ENCODE peak calls at places on chromosomes 1 and 21, in seven cellular contexts. I, A, U, D, F, O and Y are unnamed samples.

GRCh38 chr21:42495765-42496119 is 282 bp downstream of the RSPH1 start:
- DNase-seq in I (no peak), A (no peak), U (no peak), D (peak), F (no peak), O (no peak), Y (no peak)

GRCh38 chr1:179141592-179142244 is 59.8 kb downstream of the TOR3A start:
- DNase-seq in I (no peak), A (peak), U (no peak), D (peak), F (no peak), O (no peak), Y (no peak)

GRCh38 chr1:7672864-7673263 is 98.2 kb upstream of the VAMP3 start:
- DNase-seq in I (no peak), A (no peak), U (no peak), D (no peak), F (no peak), O (no peak), Y (no peak)

GRCh38 chr1:238088891-238089290 is 198.2 kb upstream of the ZP4 start:
- DNase-seq in I (no peak), A (no peak), U (no peak), D (peak), F (no peak), O (no peak), Y (no peak)

GRCh38 chr1:209403921-209404320 is 179.6 kb upstream of the CAMK1G start:
- DNase-seq in I (no peak), A (peak), U (no peak), D (peak), F (no peak), O (no peak), Y (no peak)

GRCh38 chr1:245201827-245202226 is 47.0 kb downstream of the KIF26B start:
- DNase-seq in I (no peak), A (no peak), U (no peak), D (no peak), F (no peak), O (no peak), Y (no peak)

GRCh38 chr1:54135436-54136120 is 17.2 kb downstream of the CDCP2 start:
- DNase-seq in I (no peak), A (no peak), U (no peak), D (no peak), F (no peak), O (no peak), Y (no peak)

GRCh38 chr1:36109041-36109679 is 15.9 kb downstream of the COL8A2 start:
- DNase-seq in I (no peak), A (peak), U (no peak), D (peak), F (no peak), O (no peak), Y (no peak)

GRCh38 chr1:169381162-169381561 is 13.2 kb downstream of the BLZF1 start:
- DNase-seq in I (no peak), A (no peak), U (no peak), D (no peak), F (no peak), O (no peak), Y (no peak)

GRCh38 chr1:157457279-157457678 is 95.0 kb downstream of the FCRL5 start:
- DNase-seq in I (no peak), A (no peak), U (no peak), D (no peak), F (no peak), O (no peak), Y (no peak)

GRCh38 chr1:14634497-14634896 is 36.0 kb downstream of the KAZN start:
- DNase-seq in I (no peak), A (no peak), U (no peak), D (no peak), F (no peak), O (no peak), Y (no peak)

GRCh38 chr1:46809071-46809470 is 10.2 kb downstream of the CYP4B1 start:
- DNase-seq in I (no peak), A (no peak), U (no peak), D (no peak), F (no peak), O (no peak), Y (no peak)

GRCh38 chr1:99481391-99481996 is 164.4 kb upstream of the PALMD start:
- DNase-seq in I (peak), A (peak), U (peak), D (peak), F (no peak), O (no peak), Y (no peak)

GRCh38 chr21:38255718-38256117 is 1.1 kb upstream of the KCNJ15 start:
- DNase-seq in I (no peak), A (no peak), U (no peak), D (no peak), F (no peak), O (no peak), Y (no peak)

GRCh38 chr1:85372683-85373446 is 92.1 kb downstream of the DDAH1 start:
- DNase-seq in I (no peak), A (no peak), U (peak), D (peak), F (no peak), O (no peak), Y (no peak)

GRCh38 chr1:24908591-24909259 is 21.4 kb downstream of the RUNX3 start:
- DNase-seq in I (no peak), A (no peak), U (no peak), D (no peak), F (no peak), O (no peak), Y (no peak)

GRCh38 chr1:163066686-163067085 is 2.5 kb upstream of the RGS4 start:
- DNase-seq in I (no peak), A (no peak), U (no peak), D (no peak), F (no peak), O (no peak), Y (no peak)

GRCh38 chr1:159055181-159055621 is 21.4 kb downstream of the AIM2 start:
- DNase-seq in I (no peak), A (peak), U (no peak), D (peak), F (no peak), O (peak), Y (no peak)

GRCh38 chr1:53362851-53363642 is 35.2 kb upstream of the LRP8 start:
- DNase-seq in I (no peak), A (no peak), U (no peak), D (no peak), F (no peak), O (no peak), Y (no peak)

GRCh38 chr1:162117039-162117816 is 47.7 kb downstream of the NOS1AP start:
- DNase-seq in I (no peak), A (no peak), U (no peak), D (no peak), F (no peak), O (no peak), Y (no peak)

GRCh38 chr1:240508950-240509349 is 103.0 kb downstream of the GREM2 start:
- DNase-seq in I (no peak), A (no peak), U (no peak), D (no peak), F (no peak), O (no peak), Y (no peak)

GRCh38 chr1:235942625-235942934 is 75.9 kb upstream of the LYST start:
- DNase-seq in I (no peak), A (no peak), U (no peak), D (no peak), F (no peak), O (no peak), Y (no peak)

GRCh38 chr21:32387151-32387550 is 5.7 kb downstream of the URB1 start:
- DNase-seq in I (no peak), A (no peak), U (no peak), D (no peak), F (no peak), O (no peak), Y (no peak)

GRCh38 chr21:43827015-43827611 is 37.7 kb downstream of the RRP1 start:
- DNase-seq in I (no peak), A (peak), U (peak), D (no peak), F (peak), O (no peak), Y (no peak)

GRCh38 chr1:226649780-226650179 is 89.3 kb downstream of the ITPKB start:
- DNase-seq in I (no peak), A (no peak), U (no peak), D (no peak), F (peak), O (no peak), Y (no peak)

GRCh38 chr1:225460737-225461532 is 33.1 kb upstream of the LBR start:
- DNase-seq in I (no peak), A (no peak), U (no peak), D (no peak), F (no peak), O (no peak), Y (no peak)

GRCh38 chr21:42171091-42172053 is 47.6 kb upstream of the ABCG1 start:
- DNase-seq in I (peak), A (peak), U (no peak), D (peak), F (peak), O (peak), Y (no peak)

GRCh38 chr1:219324629-219325367 is 151.1 kb downstream of the LYPLAL1 start:
- DNase-seq in I (no peak), A (peak), U (no peak), D (peak), F (no peak), O (peak), Y (no peak)

GRCh38 chr1:119674110-119674509 is 26.0 kb upstream of the ZNF697 start:
- DNase-seq in I (no peak), A (peak), U (no peak), D (peak), F (no peak), O (peak), Y (no peak)

GRCh38 chr1:157580179-157580827 is 17.6 kb downstream of the FCRL4 start:
- DNase-seq in I (peak), A (peak), U (peak), D (peak), F (no peak), O (peak), Y (peak)

GRCh38 chr1:112638109-112638426 is 18.4 kb downstream of the CAPZA1 start:
- DNase-seq in I (no peak), A (peak), U (no peak), D (no peak), F (no peak), O (no peak), Y (no peak)
- H3K27ac ChIP-seq in I (no peak), A (peak), U (no peak), D (peak), F (peak), O (peak), Y (peak)

GRCh38 chr1:204873176-204873575 is 2.5 kb downstream of the NFASC start:
- DNase-seq in I (no peak), A (no peak), U (no peak), D (no peak), F (no peak), O (no peak), Y (no peak)
- H3K27ac ChIP-seq in I (no peak), A (no peak), U (no peak), D (no peak), F (no peak), O (no peak), Y (peak)

DNA sequence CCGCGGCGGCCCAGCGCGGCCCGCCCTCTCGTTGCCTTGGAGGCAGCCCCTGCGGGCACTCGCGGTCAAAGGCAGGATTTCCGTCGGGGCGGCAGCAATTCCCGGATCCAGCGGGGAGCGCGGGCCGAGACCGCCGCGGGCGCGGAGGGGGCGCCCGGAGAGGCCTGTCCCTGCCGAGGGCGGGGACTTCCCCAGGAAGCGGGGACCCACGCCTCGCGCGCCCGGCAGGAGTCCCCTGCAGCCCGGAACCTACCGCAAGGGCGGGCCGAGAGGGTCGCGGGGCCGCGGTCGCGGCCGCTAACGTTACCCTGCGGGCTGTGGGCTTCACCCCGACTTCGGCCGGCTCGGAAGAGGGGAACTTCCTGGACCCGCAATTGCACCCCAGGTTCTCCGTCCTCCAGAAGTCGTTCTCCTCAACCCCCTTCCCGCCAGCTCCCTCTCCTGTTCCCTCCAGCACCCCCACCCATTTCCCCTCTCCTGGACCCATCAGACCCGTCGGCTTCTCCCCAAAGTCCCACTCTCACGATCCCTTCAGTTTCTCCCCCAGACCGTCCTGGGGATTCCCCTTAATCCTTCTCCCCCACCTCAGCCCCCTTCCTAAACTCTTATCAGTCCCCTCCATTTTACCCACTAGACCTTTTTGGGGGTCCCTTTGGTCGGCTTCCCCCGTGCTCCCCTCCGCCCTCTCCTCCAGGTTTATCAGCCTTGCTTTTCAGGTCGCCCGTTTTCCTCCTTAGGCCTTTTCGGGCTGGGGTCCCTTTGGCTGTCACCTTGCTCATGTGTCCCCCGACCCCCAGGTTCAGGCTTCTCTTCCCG is 611 bp downstream of the FGR start:
- DNase-seq in I (peak), A (no peak), U (no peak), D (no peak), F (peak), O (no peak), Y (no peak)
- H3K27ac ChIP-seq in I (peak), A (no peak), U (peak), D (no peak), F (peak), O (no peak), Y (peak)

GRCh38 chr1:62045579-62045978 is 149.1 kb upstream of the L1TD1 start:
- DNase-seq in I (peak), A (peak), U (no peak), D (peak), F (no peak), O (peak), Y (no peak)
- H3K27ac ChIP-seq in I (no peak), A (no peak), U (no peak), D (no peak), F (peak), O (no peak), Y (no peak)

DNA sequence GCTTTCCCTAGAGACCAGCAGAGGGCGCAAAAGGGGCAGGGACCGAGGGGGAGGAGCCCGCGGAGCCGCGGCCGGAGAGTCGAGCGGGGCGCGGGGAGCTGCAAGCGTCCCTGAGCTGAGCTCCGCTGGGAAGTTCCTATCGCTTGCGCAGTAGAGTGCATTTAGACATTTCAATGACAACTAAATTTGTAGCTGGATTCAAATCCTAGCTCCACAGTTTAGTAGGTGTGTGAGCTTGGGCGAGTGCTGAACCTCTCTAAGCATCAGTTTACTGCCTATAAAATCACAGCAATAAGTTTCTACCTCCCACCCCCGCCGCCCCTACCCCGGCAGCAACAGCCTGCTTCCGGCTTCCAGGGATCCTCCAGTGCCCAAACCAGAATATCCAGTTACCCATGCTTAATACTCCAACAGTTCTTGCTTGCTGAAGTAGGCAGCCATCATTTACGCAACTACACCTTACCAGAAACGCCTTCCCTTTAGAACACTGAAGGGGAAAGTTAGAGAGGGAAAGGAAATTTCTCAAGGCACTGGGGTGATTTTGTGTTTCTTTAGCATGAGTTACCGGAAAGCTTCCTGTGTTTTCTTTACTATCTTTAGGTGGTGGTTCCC is 9.1 kb downstream of the TLR5 start:
- DNase-seq in I (peak), A (peak), U (peak), D (peak), F (peak), O (no peak), Y (peak)
- H3K27ac ChIP-seq in I (peak), A (peak), U (no peak), D (peak), F (peak), O (peak), Y (no peak)